ENCODE peak calls at places on chromosomes 4 and X, in five cellular contexts. Y is sigmoid colon, O is adipocyte, A is prostate gland, M is MM.1S. K is an unnamed sample.

GRCh38 chr4:7960017-7960789 is 20.5 kb upstream of the AFAP1 start:
- DNase-seq in Y (peak; percentile 81), O (no peak), A (no peak), M (no peak), K (no peak)

GRCh38 chr4:163484906-163485305 is 9.6 kb upstream of the TMA16 start:
- DNase-seq in Y (no peak), O (peak; percentile 77), A (no peak), M (peak; percentile 57), K (no peak)

GRCh38 chr4:40721730-40722171 is 28.0 kb upstream of the NSUN7 start:
- DNase-seq in Y (no peak), O (no peak), A (no peak), M (no peak), K (no peak)

GRCh38 chr4:145719752-145720624 is 40.0 kb downstream of the C4orf51 start:
- DNase-seq in Y (no peak), O (no peak), A (no peak), M (no peak), K (no peak)

GRCh38 chrX:119235872-119236598 is at the start of gene PGRMC1:
- DNase-seq in Y (peak; percentile 91), O (peak; percentile 86), A (peak; percentile 72), M (peak; percentile 76), K (peak; percentile 84)

GRCh38 chr4:38728651-38729141 is 54.1 kb downstream of the TLR10 start:
- DNase-seq in Y (no peak), O (no peak), A (peak; percentile 62), M (no peak), K (no peak)

GRCh38 chrX:69290327-69290726 is 125.1 kb upstream of the PJA1 start:
- DNase-seq in Y (no peak), O (no peak), A (no peak), M (no peak), K (no peak)

GRCh38 chr4:176437756-176438155 is 118.0 kb downstream of the SPCS3 start:
- DNase-seq in Y (no peak), O (peak; percentile 7), A (no peak), M (no peak), K (no peak)

GRCh38 chr4:174230680-174231079 is 52.8 kb downstream of the FBXO8 start:
- DNase-seq in Y (no peak), O (no peak), A (no peak), M (no peak), K (no peak)

GRCh38 chrX:135324463-135324862 is 15.2 kb downstream of the ETDC start:
- DNase-seq in Y (no peak), O (no peak), A (no peak), M (no peak), K (no peak)

GRCh38 chrX:47169726-47170515 is 23.7 kb upstream of the UBA1 start:
- DNase-seq in Y (no peak), O (peak; percentile 38), A (no peak), M (no peak), K (peak; percentile 68)

GRCh38 chrX:33194289-33194688 is 17.1 kb downstream of the DMD start:
- DNase-seq in Y (no peak), O (no peak), A (no peak), M (no peak), K (no peak)

GRCh38 chrX:154733072-154733425 is 17.8 kb downstream of the GAB3 start:
- DNase-seq in Y (no peak), O (no peak), A (no peak), M (no peak), K (no peak)

GRCh38 chr4:88605744-88606143 is 13.5 kb downstream of the HERC3 start:
- DNase-seq in Y (no peak), O (no peak), A (no peak), M (no peak), K (no peak)

GRCh38 chrX:38805294-38806053 is 4.2 kb downstream of the MID1IP1 start:
- DNase-seq in Y (peak; percentile 85), O (peak; percentile 90), A (peak; percentile 46), M (peak; percentile 55), K (peak; percentile 84)

GRCh38 chr4:7332216-7333023 is 102.3 kb downstream of the PSAPL1 start:
- DNase-seq in Y (peak; percentile 82), O (peak; percentile 65), A (no peak), M (no peak), K (no peak)

GRCh38 chr4:160724063-160724462 is 1439.7 kb downstream of the FSTL5 start:
- DNase-seq in Y (no peak), O (no peak), A (no peak), M (no peak), K (no peak)

GRCh38 chrX:10620121-10620699 is at the start of gene MID1:
- DNase-seq in Y (peak; percentile 90), O (peak; percentile 89), A (peak; percentile 63), M (peak; percentile 60), K (peak; percentile 76)

GRCh38 chr4:168488800-168489404 is 8.0 kb upstream of the PALLD start:
- DNase-seq in Y (no peak), O (no peak), A (no peak), M (no peak), K (no peak)

GRCh38 chr4:60396680-60397079 is 803.4 kb upstream of the ADGRL3 start:
- DNase-seq in Y (no peak), O (no peak), A (no peak), M (no peak), K (no peak)

GRCh38 chrX:78595901-78596502 is 63.1 kb downstream of the RTL3 start:
- DNase-seq in Y (no peak), O (peak; percentile 0), A (no peak), M (peak; percentile 16), K (no peak)

GRCh38 chrX:110003167-110004156 is 548 bp downstream of the TMEM164 start:
- DNase-seq in Y (peak; percentile 65), O (peak; percentile 46), A (peak; percentile 5), M (peak; percentile 6), K (no peak)

GRCh38 chrX:108494416-108495095 is 54.9 kb downstream of the COL4A5 start:
- DNase-seq in Y (no peak), O (peak; percentile 36), A (no peak), M (no peak), K (no peak)

GRCh38 chr4:181161669-181162068 is 1081.5 kb upstream of the TENM3 start:
- DNase-seq in Y (no peak), O (no peak), A (no peak), M (no peak), K (no peak)

GRCh38 chr4:81452452-81453011 is 19.2 kb downstream of the RASGEF1B start:
- DNase-seq in Y (no peak), O (peak; percentile 45), A (no peak), M (no peak), K (no peak)

GRCh38 chr4:152266831-152267480 is 268.9 kb downstream of the FBXW7 start:
- DNase-seq in Y (no peak), O (no peak), A (no peak), M (no peak), K (no peak)

GRCh38 chrX:119694601-119695534 is 1.9 kb upstream of the SEPTIN6 start:
- DNase-seq in Y (peak; percentile 70), O (no peak), A (no peak), M (no peak), K (no peak)

GRCh38 chrX:82813671-82814078 is 694.4 kb upstream of the POU3F4 start:
- DNase-seq in Y (no peak), O (peak; percentile 0), A (peak; percentile 23), M (no peak), K (no peak)

GRCh38 chr4:64121803-64122202 is 287.4 kb downstream of the TECRL start:
- DNase-seq in Y (no peak), O (no peak), A (no peak), M (no peak), K (no peak)

GRCh38 chr4:64125354-64125753 is 283.9 kb downstream of the TECRL start:
- DNase-seq in Y (no peak), O (no peak), A (no peak), M (no peak), K (no peak)
- H3K4me3 ChIP-seq in Y (no peak overlapping the region), O (no peak overlapping the region), A (no peak overlapping the region), M (no peak overlapping the region), K (no peak overlapping the region)

DNA sequence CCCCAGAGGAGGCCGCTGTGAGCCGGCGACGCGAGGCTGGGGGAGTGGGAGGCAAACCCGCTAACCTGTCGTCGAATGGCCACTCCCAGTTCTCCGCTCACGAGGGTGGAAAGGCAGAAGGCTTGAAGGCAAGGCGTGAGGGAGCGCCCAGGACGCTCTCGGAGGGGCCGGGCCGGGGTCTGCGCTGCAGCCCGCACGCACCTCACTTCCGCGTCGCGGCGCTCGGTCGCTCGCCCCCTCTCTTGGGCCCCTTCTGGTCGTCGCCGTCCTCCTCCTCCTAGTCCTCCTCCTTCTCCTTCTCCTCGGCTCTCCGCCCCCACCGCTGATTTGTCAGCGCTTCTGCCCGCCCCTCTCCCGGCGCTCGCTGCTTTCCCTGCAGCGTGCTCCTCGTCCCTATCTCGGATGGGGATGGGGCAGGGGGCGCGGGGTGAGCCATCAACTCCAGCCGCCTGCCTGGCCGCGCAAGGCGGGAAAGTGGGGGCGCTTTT is at the start of gene SNCA:
- DNase-seq in Y (peak; percentile 90), O (peak; percentile 87), A (peak; percentile 68), M (no peak), K (no peak)
- H3K4me3 ChIP-seq in Y (peak within 1 kb of the TSS; percentile 62), O (peak within 1 kb of the TSS; percentile 67), A (peak within 1 kb of the TSS; percentile 48), M (peak within 1 kb of the TSS; percentile 54), K (peak within 1 kb of the TSS; percentile 75)

DNA sequence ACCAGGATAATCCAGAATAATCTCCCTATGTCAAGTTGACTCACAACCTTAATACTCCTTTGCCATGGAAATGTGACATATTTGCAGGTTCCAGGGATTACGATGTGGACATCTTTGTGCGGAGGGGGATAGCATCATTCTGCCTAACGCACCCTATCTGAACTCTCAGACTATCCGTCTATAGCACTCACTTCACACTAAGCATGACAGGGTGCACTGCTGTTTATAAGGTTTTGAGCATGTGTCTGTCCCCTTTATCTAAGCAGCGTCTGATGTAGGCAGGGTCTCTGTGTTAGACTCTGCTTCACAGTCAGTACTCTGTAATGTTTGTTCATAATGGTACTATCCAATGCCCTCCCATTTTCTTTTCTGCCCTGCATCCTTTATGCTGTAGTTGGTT is 43.4 kb upstream of the PRSS48 start:
- DNase-seq in Y (no peak), O (no peak), A (no peak), M (no peak), K (no peak)
- H3K4me3 ChIP-seq in Y (no peak overlapping the region), O (no peak overlapping the region), A (no peak overlapping the region), M (no peak overlapping the region), K (no peak overlapping the region)

GRCh38 chr4:18322111-18322510 is 300.6 kb upstream of the LCORL start:
- DNase-seq in Y (no peak), O (no peak), A (no peak), M (no peak), K (no peak)

GRCh38 chr4:18314731-18315130 is 293.2 kb upstream of the LCORL start:
- DNase-seq in Y (no peak), O (no peak), A (no peak), M (no peak), K (no peak)

GRCh38 chr4:18319456-18319855 is 297.9 kb upstream of the LCORL start:
- DNase-seq in Y (no peak), O (no peak), A (no peak), M (no peak), K (no peak)

DNA sequence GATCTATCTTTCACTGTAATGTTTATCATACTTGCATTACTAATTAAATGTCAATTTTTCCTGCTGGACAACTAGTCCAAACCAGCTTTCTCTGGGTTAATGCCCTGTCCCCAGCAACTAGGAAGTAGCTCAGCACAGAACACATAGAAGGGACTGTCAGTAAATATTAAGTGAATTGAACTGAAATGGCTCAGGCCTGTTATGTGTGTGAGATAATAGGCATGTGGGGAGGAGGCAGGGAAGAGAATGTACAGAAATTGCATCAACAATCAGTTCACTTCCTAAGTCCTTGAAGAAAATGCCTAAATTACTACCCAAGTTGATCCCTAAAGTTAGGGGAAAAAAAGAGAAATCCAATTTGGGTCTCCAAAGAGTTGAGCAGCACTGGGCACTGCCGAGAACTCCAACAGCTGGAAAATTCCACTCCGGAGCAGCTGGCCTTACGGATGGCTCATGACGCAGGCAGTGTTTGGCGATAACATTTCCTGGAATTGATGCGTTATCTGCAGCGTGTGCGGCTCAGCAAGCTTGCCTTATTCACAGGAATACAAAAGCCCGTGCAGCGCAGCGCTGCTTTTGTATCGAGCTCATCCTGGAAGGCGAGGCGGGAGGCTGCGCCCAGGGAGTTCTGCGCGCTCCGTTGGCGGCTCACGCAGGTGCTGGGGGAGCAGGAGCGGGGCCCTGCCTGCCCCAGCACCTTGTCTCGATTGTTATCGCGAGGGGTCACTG is 297.3 kb upstream of the LCORL start:
- DNase-seq in Y (no peak), O (peak; percentile 0), A (no peak), M (no peak), K (no peak)
- H3K4me3 ChIP-seq in Y (no peak overlapping the region), O (peak overlapping the region; percentile 46), A (no peak overlapping the region), M (no peak overlapping the region), K (peak overlapping the region; percentile 30)

K was measured in coronary artery.